ENCODE peak calls at places on chromosomes 1 and 21, in seven cellular contexts. L is GM23248, J is Caco-2, B is heart right ventricle, C is left ventricle myocardium inferior, D is cardiac muscle cell, X is aorta. K is an unnamed sample.

GRCh38 chr1:1778827-1779675 is 781 bp upstream of the NADK start:
- DNase-seq in X (peak; percentile 91), C (peak; percentile 80), J (peak; percentile 91), B (peak; percentile 64), D (peak; percentile 51), L (peak; percentile 66), K (peak; percentile 86)

GRCh38 chr1:26701995-26702679 is 6.3 kb downstream of the ARID1A start:
- DNase-seq in C (no peak), D (no peak), B (no peak), J (no peak), L (no peak), X (no peak), K (no peak)

GRCh38 chr1:14778882-14779594 is 180.6 kb downstream of the KAZN start:
- DNase-seq in D (peak; percentile 56), L (peak; percentile 48), B (peak; percentile 6), C (no peak), J (peak; percentile 53), X (no peak), K (no peak)

GRCh38 chr21:29238967-29239289 is 59.8 kb upstream of the BACH1 start:
- DNase-seq in B (no peak), D (no peak), C (no peak), L (no peak), J (no peak), X (no peak), K (no peak)

GRCh38 chr1:114485286-114485685 is 25.7 kb downstream of the TRIM33 start:
- DNase-seq in L (peak; percentile 26), C (no peak), D (no peak), B (no peak), X (no peak), J (no peak), K (no peak)

GRCh38 chr1:10302416-10302815 is 92.0 kb downstream of the KIF1B start:
- DNase-seq in B (no peak), X (no peak), J (no peak), L (no peak), D (no peak), C (no peak), K (no peak)

GRCh38 chr1:43073490-43074230 is 98.4 kb downstream of the EBNA1BP2 start:
- DNase-seq in B (peak; percentile 77), L (peak; percentile 83), J (peak; percentile 80), C (peak; percentile 70), X (peak; percentile 82), D (peak; percentile 83), K (peak; percentile 65)

GRCh38 chr1:83709662-83710061 is 289.3 kb downstream of the TTLL7 start:
- DNase-seq in B (no peak), J (no peak), C (no peak), L (no peak), D (no peak), X (no peak), K (no peak)

GRCh38 chr1:65525297-65526048 is 105.0 kb downstream of the LEPR start:
- DNase-seq in J (no peak), B (no peak), L (peak; percentile 40), X (peak; percentile 80), C (no peak), D (peak; percentile 32), K (no peak)

GRCh38 chr1:1563688-1564087 is 11.0 kb downstream of the SSU72 start:
- DNase-seq in B (no peak), C (no peak), J (no peak), D (no peak), L (no peak), X (no peak), K (no peak)

GRCh38 chr1:44111861-44112260 is 6.8 kb upstream of the KLF17 start:
- DNase-seq in J (no peak), X (no peak), D (no peak), B (no peak), C (no peak), L (no peak), K (no peak)

GRCh38 chr1:192629602-192630001 is 6.3 kb upstream of the RGS13 start:
- DNase-seq in C (no peak), B (no peak), D (no peak), J (no peak), L (no peak), X (no peak), K (no peak)

GRCh38 chr1:12142141-12142823 is 24.5 kb upstream of the TNFRSF1B start:
- DNase-seq in J (no peak), X (no peak), L (no peak), D (no peak), C (no peak), B (no peak), K (no peak)

GRCh38 chr21:14046401-14046800 is 164.4 kb downstream of the LIPI start:
- DNase-seq in B (no peak), X (no peak), C (no peak), J (no peak), L (peak; percentile 15), D (no peak), K (no peak)

GRCh38 chr1:67889940-67890567 is 56.8 kb upstream of the GNG12 start:
- DNase-seq in D (no peak), C (no peak), L (peak; percentile 92), J (no peak), X (no peak), B (peak; percentile 7), K (no peak)

GRCh38 chr1:41650176-41650519 is 165.7 kb upstream of the EDN2 start:
- DNase-seq in C (no peak), X (no peak), J (no peak), L (peak; percentile 75), B (peak; percentile 33), D (no peak), K (peak; percentile 32)

GRCh38 chr1:41649445-41650175 is 165.1 kb upstream of the EDN2 start:
- DNase-seq in X (no peak), D (no peak), J (no peak), B (no peak), L (no peak), C (no peak), K (no peak)

GRCh38 chr1:41647202-41648135 is 163.0 kb upstream of the EDN2 start:
- DNase-seq in J (no peak), B (no peak), D (no peak), X (no peak), C (no peak), L (no peak), K (no peak)

GRCh38 chr1:41648844-41649243 is 164.4 kb upstream of the EDN2 start:
- DNase-seq in L (no peak), J (no peak), D (no peak), X (no peak), B (no peak), C (no peak), K (no peak)

DNA sequence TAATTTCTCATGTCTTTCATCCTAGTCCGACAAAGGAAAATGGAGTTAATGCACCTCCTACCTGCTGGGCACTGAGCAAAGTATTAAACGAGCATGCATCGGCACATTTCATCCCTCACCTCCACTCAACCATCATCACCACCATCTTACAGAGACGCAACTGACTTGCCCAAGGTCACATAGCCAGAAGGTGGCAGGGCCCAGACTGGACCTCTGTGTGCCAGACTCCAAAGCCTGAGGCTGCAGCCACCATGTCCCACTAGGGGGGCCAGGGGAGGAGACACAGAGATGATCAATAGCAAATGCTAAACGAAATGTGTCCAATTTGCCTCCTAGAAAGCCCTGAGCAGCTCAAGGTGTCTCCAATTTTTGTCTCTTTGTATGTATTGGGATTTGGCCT is 163.7 kb upstream of the EDN2 start:
- DNase-seq in L (no peak), B (no peak), X (no peak), J (no peak), C (no peak), D (no peak), K (no peak)
- H3K4me1 ChIP-seq in L (peaks cover 19% of the 10 kb centered on the region), B (peaks cover 26% of the 10 kb centered on the region), X (no peaks in the 10 kb centered on the region), J (no peaks in the 10 kb centered on the region), C (peaks cover 23% of the 10 kb centered on the region), D (no peaks in the 10 kb centered on the region), K (no peaks in the 10 kb centered on the region)

DNA sequence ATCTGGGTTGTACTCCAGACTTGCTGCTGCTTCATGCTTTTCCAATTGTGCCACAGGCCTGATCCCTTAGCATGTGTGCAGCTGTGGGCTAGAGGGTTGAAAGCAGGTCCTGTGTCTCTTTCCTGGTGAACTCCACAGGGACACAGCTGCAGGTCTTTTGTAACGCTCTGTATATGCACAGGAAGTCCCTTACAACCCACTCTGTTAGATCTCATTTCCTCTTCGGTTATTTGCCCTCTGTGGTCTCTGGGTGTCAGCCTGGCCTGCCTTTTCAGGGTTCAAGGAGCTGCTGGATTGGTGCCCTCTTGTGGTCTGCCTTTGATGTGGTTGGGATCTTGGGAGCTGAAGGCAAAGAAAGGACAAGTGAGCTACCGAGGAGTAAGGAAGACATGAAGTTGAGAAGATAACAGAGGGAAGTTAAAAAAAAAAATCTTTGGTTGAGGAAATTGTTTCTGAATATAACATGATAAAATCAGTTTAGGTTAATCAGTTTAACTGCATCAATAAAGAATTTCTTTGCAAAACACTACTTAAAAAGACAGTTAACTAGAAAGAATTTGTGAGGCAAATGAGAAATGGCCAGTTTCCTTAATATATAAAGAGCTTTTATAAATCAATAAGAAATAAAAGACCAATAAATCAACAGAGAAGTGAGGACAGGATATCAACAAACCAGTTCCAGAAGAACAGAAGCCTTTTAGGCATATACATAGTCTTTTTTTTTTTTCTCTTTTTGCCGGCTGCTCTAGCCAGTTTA is 44.1 kb downstream of the UCK2 start:
- DNase-seq in L (peak; percentile 30), B (peak; percentile 55), J (peak; percentile 32), D (no peak), X (no peak), C (peak; percentile 50), K (no peak)
- H3K4me3 ChIP-seq in L (no peak overlapping the region), B (no peak overlapping the region), J (no peak overlapping the region), D (no peak overlapping the region), X (no peak overlapping the region), C (no peak overlapping the region), K (no peak overlapping the region)

DNA sequence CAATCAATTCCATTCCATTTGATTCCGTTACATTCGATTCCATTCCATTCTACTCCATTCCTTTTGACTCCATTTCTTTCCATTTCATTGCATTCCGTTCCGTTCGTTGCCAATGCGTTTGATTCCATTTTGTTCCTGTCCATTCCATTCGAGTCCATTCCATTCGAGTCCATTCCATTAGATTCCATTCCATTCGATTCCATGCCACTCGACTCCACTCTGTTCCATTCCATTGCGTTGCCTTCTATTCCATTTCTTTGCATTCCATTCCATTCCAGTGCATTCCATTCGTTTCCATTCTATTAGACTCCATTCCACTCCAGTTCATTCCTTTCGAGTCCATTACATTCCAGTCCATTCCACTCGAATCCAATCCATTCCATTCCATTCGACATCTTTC is 2587.5 kb upstream of the TPTE start:
- DNase-seq in L (no peak), B (no peak), C (no peak), J (no peak), X (no peak), D (no peak), K (no peak)
- H3K9me3 ChIP-seq in L (peaks cover 25% of the 10 kb centered on the region), B (peaks cover 90% of the 10 kb centered on the region), C (no peaks in the 10 kb centered on the region), J (peaks cover 14% of the 10 kb centered on the region), X (peaks cover 13% of the 10 kb centered on the region), D (peaks cover 65% of the 10 kb centered on the region), K (peaks cover 73% of the 10 kb centered on the region)

GRCh38 chr1:27869719-27870085 is 2.6 kb upstream of the THEMIS2 start:
- DNase-seq in B (no peak), L (no peak), C (no peak), X (no peak), D (no peak), J (no peak), K (no peak)
- H3K4me1 ChIP-seq in B (peaks cover 47% of the 10 kb centered on the region), L (no peaks in the 10 kb centered on the region), C (peaks cover 13% of the 10 kb centered on the region), X (no peaks in the 10 kb centered on the region), D (no peaks in the 10 kb centered on the region), J (no peaks in the 10 kb centered on the region), K (peaks cover 14% of the 10 kb centered on the region)

K was measured in tibial artery.